ENCODE peak calls at places on chromosomes 12 and 14, in ten cellular contexts. B is mesendoderm; E is kidney; N is activated T-helper 9 cell treated with anti-CD3 and anti-CD28 coated beads, Interleukin-2, amount 50 U/mL, for 16 hours; W is GM12891; U is NCI-H1694; D is MV-4-11; I is HuH-7; G is body of pancreas; J is effector CD4-positive, alpha-beta T cell. S is an unnamed sample.
A peak's percentile ranks its signal among the peaks of the same experiment; 100 is the strongest.

GRCh38 chr12:108826807-108827721 is 30.3 kb downstream of the SSH1 start:
- DNase-seq in B (no peak), E (no peak), N (no peak), W (no peak), U (no peak), D (no peak), I (no peak), G (no peak), J (no peak), S (peak; percentile 55)

GRCh38 chr12:124240493-124240892 is 54.4 kb upstream of the RFLNA start:
- DNase-seq in B (peak; percentile 82), E (no peak), N (no peak), W (peak; percentile 28), U (no peak), D (peak; percentile 21), I (peak; percentile 26), G (no peak), J (no peak), S (no peak)

GRCh38 chr12:124438415-124439056 is 128.9 kb downstream of the NCOR2 start:
- DNase-seq in B (peak; percentile 50), E (no peak), N (no peak), W (no peak), U (no peak), D (no peak), I (no peak), G (no peak), J (no peak), S (no peak)

GRCh38 chr12:13102481-13103195 is 829 bp downstream of the GSG1 start:
- DNase-seq in B (no peak), E (no peak), N (no peak), W (no peak), U (no peak), D (no peak), I (no peak), G (no peak), J (no peak), S (no peak)

GRCh38 chr12:14774944-14775651 is 28.2 kb downstream of the WBP11 start:
- DNase-seq in B (peak; percentile 42), E (peak; percentile 84), N (peak; percentile 11), W (no peak), U (no peak), D (peak; percentile 59), I (no peak), G (peak; percentile 52), J (peak; percentile 7), S (peak; percentile 89)

GRCh38 chr14:105944632-105945610 is 418.5 kb downstream of the TMEM121 start:
- DNase-seq in B (no peak), E (peak; percentile 83), N (peak; percentile 66), W (no peak), U (peak; percentile 34), D (peak; percentile 54), I (peak; percentile 52), G (peak; percentile 54), J (peak; percentile 62), S (peak; percentile 89)

GRCh38 chr12:64102339-64102738 is 119.8 kb downstream of the KICS2 start:
- DNase-seq in B (no peak), E (no peak), N (no peak), W (no peak), U (no peak), D (no peak), I (no peak), G (no peak), J (no peak), S (no peak)

GRCh38 chr14:27845241-27845850 is 921.2 kb upstream of the FOXG1 start:
- DNase-seq in B (no peak), E (peak; percentile 63), N (no peak), W (no peak), U (no peak), D (no peak), I (peak; percentile 28), G (no peak), J (no peak), S (peak; percentile 74)

GRCh38 chr12:16359512-16360491 is 12.4 kb downstream of the MGST1 start:
- DNase-seq in B (peak; percentile 78), E (no peak), N (no peak), W (no peak), U (peak; percentile 32), D (peak; percentile 71), I (no peak), G (peak; percentile 50), J (no peak), S (peak; percentile 86)

GRCh38 chr14:94116701-94117100 is 6.2 kb downstream of the IFI27 start:
- DNase-seq in B (no peak), E (no peak), N (no peak), W (no peak), U (no peak), D (no peak), I (no peak), G (no peak), J (no peak), S (no peak)

GRCh38 chr12:76623929-76624328 is 64.4 kb upstream of the OSBPL8 start:
- DNase-seq in B (peak; percentile 70), E (no peak), N (no peak), W (no peak), U (no peak), D (no peak), I (no peak), G (no peak), J (no peak), S (no peak)

GRCh38 chr12:88298761-88299242 is 156.7 kb downstream of the TMTC3 start:
- DNase-seq in B (peak; percentile 67), E (no peak), N (no peak), W (no peak), U (no peak), D (peak; percentile 31), I (no peak), G (no peak), J (no peak), S (no peak)

GRCh38 chr14:51929920-51930682 is 59.2 kb upstream of the RTRAF start:
- DNase-seq in B (no peak), E (no peak), N (no peak), W (no peak), U (no peak), D (no peak), I (no peak), G (no peak), J (no peak), S (no peak)

GRCh38 chr12:97939141-97939540 is 476.5 kb downstream of the RMST start:
- DNase-seq in B (no peak), E (no peak), N (no peak), W (no peak), U (no peak), D (no peak), I (no peak), G (no peak), J (no peak), S (no peak)

GRCh38 chr14:87149583-87150354 is 843.2 kb downstream of the GALC start:
- DNase-seq in B (peak; percentile 91), E (no peak), N (no peak), W (no peak), U (no peak), D (no peak), I (no peak), G (no peak), J (no peak), S (no peak)

GRCh38 chr12:107564946-107565345 is 120.7 kb upstream of the PWP1 start:
- DNase-seq in B (peak; percentile 59), E (no peak), N (no peak), W (no peak), U (peak; percentile 9), D (no peak), I (no peak), G (no peak), J (no peak), S (no peak)

GRCh38 chr12:114400925-114401324 is 5.0 kb downstream of the TBX5 start:
- DNase-seq in B (peak; percentile 47), E (no peak), N (no peak), W (no peak), U (no peak), D (no peak), I (no peak), G (no peak), J (no peak), S (no peak)

GRCh38 chr14:94581127-94581999 is at the start of gene SERPINA5:
- DNase-seq in B (peak; percentile 37), E (peak; percentile 94), N (no peak), W (no peak), U (no peak), D (no peak), I (peak; percentile 70), G (peak; percentile 92), J (no peak), S (peak; percentile 86)

GRCh38 chr12:12533238-12533829 is 29.3 kb downstream of the DUSP16 start:
- DNase-seq in B (no peak), E (no peak), N (no peak), W (no peak), U (peak; percentile 36), D (no peak), I (peak; percentile 32), G (peak; percentile 90), J (no peak), S (no peak)

GRCh38 chr14:90820958-90821357 is 4.7 kb upstream of the TTC7B start:
- DNase-seq in B (no peak), E (no peak), N (peak; percentile 74), W (peak; percentile 52), U (peak; percentile 73), D (peak; percentile 18), I (no peak), G (peak; percentile 48), J (peak; percentile 41), S (peak; percentile 87)

GRCh38 chr12:78185109-78185508 is 354.4 kb downstream of the NAV3 start:
- DNase-seq in B (no peak), E (no peak), N (no peak), W (no peak), U (no peak), D (no peak), I (no peak), G (no peak), J (no peak), S (no peak)

GRCh38 chr12:16300706-16301105 is 23.2 kb upstream of the SLC15A5 start:
- DNase-seq in B (no peak), E (no peak), N (no peak), W (no peak), U (no peak), D (no peak), I (no peak), G (no peak), J (no peak), S (no peak)

GRCh38 chr14:22671622-22672021 is 27.5 kb upstream of the OR6J1 start:
- DNase-seq in B (no peak), E (no peak), N (no peak), W (no peak), U (no peak), D (no peak), I (no peak), G (no peak), J (no peak), S (no peak)

GRCh38 chr14:94471045-94471444 is 5.0 kb downstream of the SERPINA9 start:
- DNase-seq in B (no peak), E (no peak), N (no peak), W (no peak), U (no peak), D (no peak), I (no peak), G (no peak), J (no peak), S (no peak)

GRCh38 chr12:1297206-1297605 is 297.2 kb downstream of the FBXL14 start:
- DNase-seq in B (no peak), E (no peak), N (no peak), W (no peak), U (no peak), D (no peak), I (no peak), G (no peak), J (no peak), S (no peak)

GRCh38 chr14:102930753-102931579 is 8.5 kb downstream of the AMN start:
- DNase-seq in B (no peak), E (peak; percentile 87), N (no peak), W (no peak), U (no peak), D (peak; percentile 74), I (no peak), G (no peak), J (no peak), S (peak; percentile 71)

GRCh38 chr14:97319691-97320090 is 522.5 kb downstream of the VRK1 start:
- DNase-seq in B (no peak), E (no peak), N (no peak), W (no peak), U (no peak), D (no peak), I (no peak), G (no peak), J (no peak), S (no peak)

GRCh38 chr12:100573499-100574261 is at the start of gene GAS2L3:
- DNase-seq in B (peak; percentile 92), E (peak; percentile 95), N (peak; percentile 25), W (peak; percentile 68), U (no peak), D (peak; percentile 82), I (peak; percentile 82), G (peak; percentile 90), J (peak; percentile 5), S (peak; percentile 92)